ENCODE peak calls at places on chromosomes 3 and 15, in nine cellular contexts. H, N, G, T, I, C, O, W and M are unnamed samples.
A peak's percentile ranks its signal among the peaks of the same experiment; 100 is the strongest.

GRCh38 chr3:49015072-49015471 is 3.3 kb downstream of the DALRD3 start:
- DNase-seq in H (no peak), N (no peak), G (no peak), T (no peak), I (no peak), C (no peak), O (no peak), W (no peak), M (no peak)

GRCh38 chr3:127203024-127203423 is 10.1 kb downstream of the PRR23E start:
- DNase-seq in H (no peak), N (no peak), G (no peak), T (no peak), I (no peak), C (no peak), O (no peak), W (no peak), M (no peak)

GRCh38 chr3:112685435-112685834 is 44.5 kb upstream of the CCDC80 start:
- DNase-seq in H (no peak), N (no peak), G (peak; percentile 73), T (no peak), I (no peak), C (no peak), O (no peak), W (no peak), M (no peak)

GRCh38 chr3:129596194-129597086 is 10.0 kb downstream of the PLXND1 start:
- DNase-seq in H (no peak), N (peak; percentile 87), G (peak; percentile 77), T (peak; percentile 94), I (no peak), C (peak; percentile 93), O (peak; percentile 40), W (no peak), M (no peak)

GRCh38 chr15:42094512-42094963 is at the start of gene PLA2G4D:
- DNase-seq in H (no peak), N (no peak), G (no peak), T (no peak), I (no peak), C (no peak), O (peak; percentile 56), W (no peak), M (no peak)

GRCh38 chr3:125375950-125376679 is 990 bp upstream of the ZNF148 start:
- DNase-seq in H (no peak), N (no peak), G (no peak), T (peak; percentile 23), I (no peak), C (no peak), O (no peak), W (no peak), M (no peak)

GRCh38 chr3:11558918-11559815 is 84.5 kb downstream of the VGLL4 start:
- DNase-seq in H (no peak), N (no peak), G (no peak), T (no peak), I (no peak), C (no peak), O (peak; percentile 29), W (no peak), M (no peak)

GRCh38 chr3:31432897-31433678 is 99.6 kb upstream of the STT3B start:
- DNase-seq in H (no peak), N (no peak), G (no peak), T (peak; percentile 87), I (no peak), C (no peak), O (no peak), W (no peak), M (no peak)

GRCh38 chr3:44682182-44682896 is 30.1 kb upstream of the ZNF502 start:
- DNase-seq in H (no peak), N (no peak), G (no peak), T (peak; percentile 82), I (no peak), C (no peak), O (no peak), W (no peak), M (no peak)

GRCh38 chr15:70932397-70932796 is 39.8 kb downstream of the LRRC49 start:
- DNase-seq in H (no peak), N (no peak), G (no peak), T (no peak), I (no peak), C (no peak), O (no peak), W (no peak), M (no peak)

GRCh38 chr15:84817461-84818081 is 415 bp downstream of the ALPK3 start:
- DNase-seq in H (no peak), N (no peak), G (no peak), T (no peak), I (peak; percentile 41), C (no peak), O (peak; percentile 65), W (no peak), M (no peak)

GRCh38 chr3:143158549-143158988 is 39.0 kb downstream of the CHST2 start:
- DNase-seq in H (no peak), N (no peak), G (no peak), T (peak; percentile 74), I (no peak), C (no peak), O (no peak), W (no peak), M (no peak)

GRCh38 chr3:192467230-192468186 is 259.8 kb downstream of the FGF12 start:
- DNase-seq in H (no peak), N (peak; percentile 61), G (peak; percentile 15), T (peak; percentile 49), I (peak; percentile 54), C (peak; percentile 46), O (peak; percentile 61), W (peak; percentile 23), M (no peak)

GRCh38 chr15:45169608-45170480 is 17.9 kb downstream of the SHF start:
- DNase-seq in H (no peak), N (no peak), G (no peak), T (no peak), I (no peak), C (peak; percentile 69), O (peak; percentile 46), W (no peak), M (no peak)

GRCh38 chr3:31274406-31275024 is 258.2 kb upstream of the STT3B start:
- DNase-seq in H (no peak), N (no peak), G (no peak), T (no peak), I (no peak), C (no peak), O (no peak), W (no peak), M (no peak)

GRCh38 chr15:67146875-67147381 is 81.5 kb downstream of the SMAD3 start:
- DNase-seq in H (peak; percentile 48), N (no peak), G (peak; percentile 88), T (peak; percentile 98), I (no peak), C (peak; percentile 47), O (no peak), W (peak; percentile 20), M (no peak)

GRCh38 chr3:14770591-14770990 is 48.2 kb upstream of the FGD5 start:
- DNase-seq in H (no peak), N (no peak), G (no peak), T (no peak), I (no peak), C (no peak), O (no peak), W (no peak), M (peak; percentile 43)

GRCh38 chr15:85742186-85742751 is 52.5 kb downstream of the KLHL25 start:
- DNase-seq in H (no peak), N (no peak), G (no peak), T (no peak), I (no peak), C (peak; percentile 54), O (no peak), W (no peak), M (no peak)

GRCh38 chr3:151305081-151305777 is 11.4 kb downstream of the GPR87 start:
- DNase-seq in H (peak; percentile 89), N (no peak), G (peak; percentile 84), T (peak; percentile 100), I (no peak), C (no peak), O (peak; percentile 86), W (no peak), M (no peak)

GRCh38 chr15:101088788-101089578 is 162.9 kb downstream of the CHSY1 start:
- DNase-seq in H (no peak), N (peak; percentile 65), G (no peak), T (peak; percentile 45), I (peak; percentile 74), C (peak; percentile 68), O (peak; percentile 80), W (peak; percentile 61), M (no peak)

GRCh38 chr3:34364345-34364744 is 565.9 kb downstream of the PDCD6IP start:
- DNase-seq in H (no peak), N (no peak), G (no peak), T (no peak), I (no peak), C (no peak), O (no peak), W (no peak), M (no peak)

GRCh38 chr3:116140100-116140689 is 305.1 kb downstream of the LSAMP start:
- DNase-seq in H (no peak), N (no peak), G (no peak), T (peak; percentile 48), I (no peak), C (peak; percentile 20), O (no peak), W (no peak), M (no peak)

GRCh38 chr3:161349529-161350278 is 21.6 kb downstream of the SPTSSB start:
- DNase-seq in H (no peak), N (no peak), G (peak; percentile 37), T (peak; percentile 93), I (no peak), C (peak; percentile 57), O (no peak), W (no peak), M (no peak)

GRCh38 chr3:39808467-39809180 is 785 bp upstream of the MYRIP start:
- DNase-seq in H (no peak), N (peak; percentile 62), G (no peak), T (peak; percentile 3), I (peak; percentile 9), C (no peak), O (peak; percentile 80), W (no peak), M (no peak)

GRCh38 chr3:11198495-11198894 is 44.2 kb downstream of the HRH1 start:
- DNase-seq in H (no peak), N (no peak), G (no peak), T (no peak), I (no peak), C (no peak), O (no peak), W (no peak), M (no peak)

GRCh38 chr3:64687381-64687780 is 419 bp downstream of the ADAMTS9 start:
- DNase-seq in H (no peak), N (no peak), G (no peak), T (no peak), I (no peak), C (no peak), O (no peak), W (no peak), M (peak; percentile 69)

GRCh38 chr15:55343168-55343567 is 24.1 kb downstream of the PIGB start:
- DNase-seq in H (no peak), N (no peak), G (no peak), T (peak; percentile 52), I (no peak), C (no peak), O (no peak), W (no peak), M (no peak)

GRCh38 chr15:98754283-98755022 is 106.1 kb downstream of the IGF1R start:
- DNase-seq in H (no peak), N (no peak), G (no peak), T (peak; percentile 51), I (no peak), C (no peak), O (no peak), W (no peak), M (no peak)

GRCh38 chr3:52983336-52983807 is 62.5 kb downstream of the SFMBT1 start:
- DNase-seq in H (no peak), N (no peak), G (no peak), T (no peak), I (no peak), C (peak; percentile 79), O (no peak), W (peak; percentile 47), M (no peak)

GRCh38 chr15:76293361-76293760 is 17.9 kb downstream of the ETFA start:
- DNase-seq in H (no peak), N (no peak), G (no peak), T (no peak), I (no peak), C (no peak), O (no peak), W (no peak), M (no peak)

GRCh38 chr15:81182746-81183402 is 13.8 kb upstream of the IL16 start:
- DNase-seq in H (no peak), N (no peak), G (no peak), T (no peak), I (no peak), C (no peak), O (peak; percentile 44), W (no peak), M (no peak)